ENCODE peak calls at places on chromosomes 13 and 19, in five cellular contexts. One of them, this sample, is unnamed.

GRCh38 chr13:29886446-29886845 is 36.0 kb upstream of the UBL3 start:
- DNase-seq in prostate gland: no peak
- DNase-seq in CD8-positive, alpha-beta T cell: peak; percentile 41
- DNase-seq in H1: no peak
- DNase-seq in neural progenitor cell: no peak
- DNase-seq in this sample: no peak

GRCh38 chr19:805161-805561 is 7.9 kb downstream of the PTBP1 start:
- DNase-seq in prostate gland: no peak
- DNase-seq in CD8-positive, alpha-beta T cell: no peak
- DNase-seq in H1: no peak
- DNase-seq in neural progenitor cell: no peak
- DNase-seq in this sample: no peak

GRCh38 chr19:19548915-19549537 is 11.0 kb downstream of the CILP2 start:
- DNase-seq in prostate gland: no peak
- DNase-seq in CD8-positive, alpha-beta T cell: no peak
- DNase-seq in H1: no peak
- DNase-seq in neural progenitor cell: no peak
- DNase-seq in this sample: no peak

GRCh38 chr19:29370276-29370675 is 155.5 kb upstream of the VSTM2B start:
- DNase-seq in prostate gland: no peak
- DNase-seq in CD8-positive, alpha-beta T cell: no peak
- DNase-seq in H1: no peak
- DNase-seq in neural progenitor cell: no peak
- DNase-seq in this sample: no peak

GRCh38 chr13:97912139-97912535 is 41.3 kb upstream of the IPO5 start:
- DNase-seq in prostate gland: no peak
- DNase-seq in CD8-positive, alpha-beta T cell: no peak
- DNase-seq in H1: no peak
- DNase-seq in neural progenitor cell: no peak
- DNase-seq in this sample: no peak

GRCh38 chr19:30518965-30519606 is 146.9 kb downstream of the ZNF536 start:
- DNase-seq in prostate gland: no peak
- DNase-seq in CD8-positive, alpha-beta T cell: no peak
- DNase-seq in H1: no peak
- DNase-seq in neural progenitor cell: no peak
- DNase-seq in this sample: no peak

GRCh38 chr13:73520566-73521290 is 461.9 kb downstream of the KLF5 start:
- DNase-seq in prostate gland: no peak
- DNase-seq in CD8-positive, alpha-beta T cell: peak; percentile 17
- DNase-seq in H1: no peak
- DNase-seq in neural progenitor cell: no peak
- DNase-seq in this sample: no peak

GRCh38 chr13:78247362-78247761 is 328.7 kb upstream of the EDNRB start:
- DNase-seq in prostate gland: no peak
- DNase-seq in CD8-positive, alpha-beta T cell: no peak
- DNase-seq in H1: no peak
- DNase-seq in neural progenitor cell: no peak
- DNase-seq in this sample: no peak

GRCh38 chr13:40799508-40799907 is 10.1 kb downstream of the SLC25A15 start:
- DNase-seq in prostate gland: no peak
- DNase-seq in CD8-positive, alpha-beta T cell: no peak
- DNase-seq in H1: no peak
- DNase-seq in neural progenitor cell: no peak
- DNase-seq in this sample: no peak

GRCh38 chr13:85806553-85807175 is 7.4 kb upstream of the SLITRK6 start:
- DNase-seq in prostate gland: no peak
- DNase-seq in CD8-positive, alpha-beta T cell: no peak
- DNase-seq in H1: no peak
- DNase-seq in neural progenitor cell: peak; percentile 62
- DNase-seq in this sample: no peak

GRCh38 chr13:74574964-74575728 is 440.9 kb upstream of the KLF12 start:
- DNase-seq in prostate gland: no peak
- DNase-seq in CD8-positive, alpha-beta T cell: no peak
- DNase-seq in H1: no peak
- DNase-seq in neural progenitor cell: no peak
- DNase-seq in this sample: no peak

GRCh38 chr19:42253245-42254082 is 1.5 kb downstream of the ERF start:
- DNase-seq in prostate gland: no peak
- DNase-seq in CD8-positive, alpha-beta T cell: peak; percentile 66
- DNase-seq in H1: no peak
- DNase-seq in neural progenitor cell: peak; percentile 91
- DNase-seq in this sample: no peak

GRCh38 chr13:96782186-96782585 is 212.1 kb downstream of the OXGR1 start:
- DNase-seq in prostate gland: no peak
- DNase-seq in CD8-positive, alpha-beta T cell: no peak
- DNase-seq in H1: no peak
- DNase-seq in neural progenitor cell: no peak
- DNase-seq in this sample: no peak

GRCh38 chr19:16794456-16794855 is 34.7 kb upstream of the SIN3B start:
- DNase-seq in prostate gland: no peak
- DNase-seq in CD8-positive, alpha-beta T cell: no peak
- DNase-seq in H1: no peak
- DNase-seq in neural progenitor cell: no peak
- DNase-seq in this sample: no peak

GRCh38 chr13:30408319-30409101 is 13.8 kb upstream of the UBE2L5 start:
- DNase-seq in prostate gland: peak; percentile 94
- DNase-seq in CD8-positive, alpha-beta T cell: peak; percentile 90
- DNase-seq in H1: peak; percentile 92
- DNase-seq in neural progenitor cell: peak; percentile 96
- DNase-seq in this sample: peak; percentile 82

GRCh38 chr13:109196896-109197295 is 567.5 kb downstream of the MYO16 start:
- DNase-seq in prostate gland: no peak
- DNase-seq in CD8-positive, alpha-beta T cell: no peak
- DNase-seq in H1: no peak
- DNase-seq in neural progenitor cell: peak; percentile 67
- DNase-seq in this sample: no peak

GRCh38 chr13:50156140-50156539 is 140.9 kb downstream of the KCNRG start:
- DNase-seq in prostate gland: no peak
- DNase-seq in CD8-positive, alpha-beta T cell: no peak
- DNase-seq in H1: no peak
- DNase-seq in neural progenitor cell: no peak
- DNase-seq in this sample: no peak

GRCh38 chr13:34161829-34162544 is 344.0 kb downstream of the RFC3 start:
- DNase-seq in prostate gland: no peak
- DNase-seq in CD8-positive, alpha-beta T cell: no peak
- DNase-seq in H1: no peak
- DNase-seq in neural progenitor cell: peak; percentile 41
- DNase-seq in this sample: no peak

GRCh38 chr13:106874308-106874707 is 306.4 kb upstream of the ARGLU1 start:
- DNase-seq in prostate gland: no peak
- DNase-seq in CD8-positive, alpha-beta T cell: no peak
- DNase-seq in H1: no peak
- DNase-seq in neural progenitor cell: no peak
- DNase-seq in this sample: no peak

GRCh38 chr13:26041476-26041875 is 10.3 kb downstream of the SHISA2 start:
- DNase-seq in prostate gland: no peak
- DNase-seq in CD8-positive, alpha-beta T cell: no peak
- DNase-seq in H1: no peak
- DNase-seq in neural progenitor cell: no peak
- DNase-seq in this sample: no peak

DNA sequence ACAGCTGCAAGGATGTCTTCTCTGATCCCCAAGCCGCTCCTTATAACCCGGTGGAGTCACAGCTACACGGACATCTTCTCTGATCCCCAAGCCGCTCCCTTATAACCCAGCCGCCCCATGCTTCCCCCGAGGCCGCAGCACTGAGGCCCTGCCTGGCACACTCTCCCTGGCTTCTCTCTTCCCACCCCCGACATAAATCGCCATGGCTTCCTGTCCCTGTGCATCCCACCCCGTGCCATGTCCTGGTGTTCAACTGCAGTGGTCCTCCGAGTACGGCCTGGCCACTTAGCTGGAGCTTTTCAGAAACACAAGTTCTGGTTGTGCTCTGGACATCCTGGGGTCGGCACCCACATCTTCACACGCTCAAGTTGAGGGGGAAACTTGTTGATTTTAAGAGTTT is 60.4 kb downstream of the RASA3 start:
- DNase-seq in prostate gland: no peak
- DNase-seq in CD8-positive, alpha-beta T cell: no peak
- DNase-seq in H1: no peak
- DNase-seq in neural progenitor cell: no peak
- DNase-seq in this sample: no peak
- H3K27ac ChIP-seq in prostate gland: no peak overlapping the region
- H3K27ac ChIP-seq in CD8-positive, alpha-beta T cell: no peak overlapping the region
- H3K27ac ChIP-seq in H1: no peak overlapping the region
- H3K27ac ChIP-seq in neural progenitor cell: peak overlapping the region; percentile 20
- H3K27ac ChIP-seq in this sample: peak overlapping the region; percentile 55

GRCh38 chr19:15775249-15775648 is 12.2 kb upstream of the OR10H5 start:
- DNase-seq in prostate gland: no peak
- DNase-seq in CD8-positive, alpha-beta T cell: no peak
- DNase-seq in H1: no peak
- DNase-seq in neural progenitor cell: no peak
- DNase-seq in this sample: no peak
- H3K9me3 ChIP-seq in prostate gland: no peaks in the 10 kb centered on the region
- H3K9me3 ChIP-seq in CD8-positive, alpha-beta T cell: no peaks in the 10 kb centered on the region
- H3K9me3 ChIP-seq in H1: peaks cover 88% of the 10 kb centered on the region
- H3K9me3 ChIP-seq in neural progenitor cell: peaks cover 5% of the 10 kb centered on the region
- H3K9me3 ChIP-seq in this sample: no peaks in the 10 kb centered on the region

GRCh38 chr19:9848060-9848459 is 12.9 kb downstream of the PIN1 start:
- DNase-seq in prostate gland: no peak
- DNase-seq in CD8-positive, alpha-beta T cell: peak; percentile 46
- DNase-seq in H1: no peak
- DNase-seq in neural progenitor cell: peak; percentile 65
- DNase-seq in this sample: no peak
- TF ChIP-seq CTCF in prostate gland: no peak
- TF ChIP-seq CTCF in CD8-positive, alpha-beta T cell: peak; percentile 52
- TF ChIP-seq CTCF in H1: peak; percentile 90
- TF ChIP-seq CTCF in neural progenitor cell: peak; percentile 73
- TF ChIP-seq CTCF in this sample: peak; percentile 38

GRCh38 chr19:8396563-8397203 is 6.5 kb downstream of the RAB11B start:
- DNase-seq in prostate gland: peak; percentile 54
- DNase-seq in CD8-positive, alpha-beta T cell: peak; percentile 66
- DNase-seq in H1: no peak
- DNase-seq in neural progenitor cell: peak; percentile 67
- DNase-seq in this sample: no peak
- H3K27ac ChIP-seq in prostate gland: no peak overlapping the region
- H3K27ac ChIP-seq in CD8-positive, alpha-beta T cell: peak overlapping the region; percentile 15
- H3K27ac ChIP-seq in H1: no peak overlapping the region
- H3K27ac ChIP-seq in neural progenitor cell: no peak overlapping the region
- H3K27ac ChIP-seq in this sample: peak overlapping the region; percentile 21

DNA sequence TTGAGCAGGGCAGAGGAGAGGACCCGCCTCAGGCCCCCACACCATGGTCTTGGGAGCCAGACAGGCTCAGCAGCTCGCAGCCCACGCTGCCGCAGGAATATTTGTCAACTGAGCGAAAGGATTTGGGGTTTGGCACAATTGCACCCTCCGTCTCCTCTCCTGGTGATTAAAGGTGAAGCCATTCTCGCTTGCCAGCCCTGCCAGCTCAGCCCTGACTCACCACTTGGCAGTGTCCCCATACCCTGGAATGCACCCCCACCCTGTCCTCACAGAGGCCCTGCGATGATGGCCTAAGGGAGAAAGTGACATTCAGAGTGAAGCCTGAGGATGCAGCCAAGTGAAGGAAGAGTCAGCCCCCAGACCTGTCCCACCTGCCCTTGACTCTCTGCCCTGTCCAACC is 18.8 kb downstream of the CYTH2 start:
- DNase-seq in prostate gland: peak; percentile 90
- DNase-seq in CD8-positive, alpha-beta T cell: no peak
- DNase-seq in H1: no peak
- DNase-seq in neural progenitor cell: no peak
- DNase-seq in this sample: no peak
- H3K9me3 ChIP-seq in prostate gland: no peaks in the 10 kb centered on the region
- H3K9me3 ChIP-seq in CD8-positive, alpha-beta T cell: no peaks in the 10 kb centered on the region
- H3K9me3 ChIP-seq in H1: no peaks in the 10 kb centered on the region
- H3K9me3 ChIP-seq in neural progenitor cell: no peaks in the 10 kb centered on the region
- H3K9me3 ChIP-seq in this sample: no peaks in the 10 kb centered on the region

DNA sequence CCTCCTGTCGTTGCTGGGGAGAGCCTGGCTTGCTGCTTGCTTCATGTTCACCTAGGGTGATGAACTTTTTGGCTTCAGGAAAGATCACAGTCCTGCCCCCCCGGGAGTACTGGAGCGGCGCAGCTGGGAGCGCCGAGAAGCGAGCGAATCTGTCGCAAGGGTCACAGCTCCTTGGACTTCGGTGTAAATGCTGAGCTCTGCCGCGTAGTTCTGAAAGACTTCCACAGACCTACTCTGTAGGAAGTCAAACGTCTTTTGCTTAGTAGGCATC is 2.7 kb downstream of the ING1 start:
- DNase-seq in prostate gland: peak; percentile 24
- DNase-seq in CD8-positive, alpha-beta T cell: no peak
- DNase-seq in H1: no peak
- DNase-seq in neural progenitor cell: peak; percentile 57
- DNase-seq in this sample: no peak
- TF ChIP-seq CTCF in prostate gland: no peak
- TF ChIP-seq CTCF in CD8-positive, alpha-beta T cell: no peak
- TF ChIP-seq CTCF in H1: no peak
- TF ChIP-seq CTCF in neural progenitor cell: no peak
- TF ChIP-seq CTCF in this sample: no peak

GRCh38 chr19:49761625-49762311 is 1.3 kb downstream of the TSKS start:
- DNase-seq in prostate gland: no peak
- DNase-seq in CD8-positive, alpha-beta T cell: no peak
- DNase-seq in H1: no peak
- DNase-seq in neural progenitor cell: no peak
- DNase-seq in this sample: no peak

GRCh38 chr19:49766007-49766937 is 529 bp upstream of the AP2A1 start:
- DNase-seq in prostate gland: peak; percentile 99
- DNase-seq in CD8-positive, alpha-beta T cell: peak; percentile 98
- DNase-seq in H1: peak; percentile 100
- DNase-seq in neural progenitor cell: peak; percentile 100
- DNase-seq in this sample: peak; percentile 98

GRCh38 chr19:49766938-49767315 is at the start of gene AP2A1:
- DNase-seq in prostate gland: no peak
- DNase-seq in CD8-positive, alpha-beta T cell: no peak
- DNase-seq in H1: no peak
- DNase-seq in neural progenitor cell: no peak
- DNase-seq in this sample: no peak

GRCh38 chr19:49763230-49763629 is at the start of gene TSKS:
- DNase-seq in prostate gland: no peak
- DNase-seq in CD8-positive, alpha-beta T cell: no peak
- DNase-seq in H1: no peak
- DNase-seq in neural progenitor cell: no peak
- DNase-seq in this sample: no peak

GRCh38 chr19:49764341-49764740 is 1.2 kb upstream of the TSKS start:
- DNase-seq in prostate gland: no peak
- DNase-seq in CD8-positive, alpha-beta T cell: no peak
- DNase-seq in H1: no peak
- DNase-seq in neural progenitor cell: no peak
- DNase-seq in this sample: no peak
- H3K27ac ChIP-seq in prostate gland: no peak overlapping the region
- H3K27ac ChIP-seq in CD8-positive, alpha-beta T cell: no peak overlapping the region
- H3K27ac ChIP-seq in H1: no peak overlapping the region
- H3K27ac ChIP-seq in neural progenitor cell: no peak overlapping the region
- H3K27ac ChIP-seq in this sample: peak overlapping the region; percentile 47

GRCh38 chr19:6288737-6289136 is 9.0 kb upstream of the MLLT1 start:
- DNase-seq in prostate gland: no peak
- DNase-seq in CD8-positive, alpha-beta T cell: no peak
- DNase-seq in H1: no peak
- DNase-seq in neural progenitor cell: no peak
- DNase-seq in this sample: no peak
- H3K9me3 ChIP-seq in prostate gland: no peaks in the 10 kb centered on the region
- H3K9me3 ChIP-seq in CD8-positive, alpha-beta T cell: peaks cover 30% of the 10 kb centered on the region
- H3K9me3 ChIP-seq in H1: peaks cover 85% of the 10 kb centered on the region
- H3K9me3 ChIP-seq in neural progenitor cell: peaks cover 4% of the 10 kb centered on the region
- H3K9me3 ChIP-seq in this sample: no peaks in the 10 kb centered on the region

This sample was measured in esophagus squamous epithelium.